ENCODE peak calls at places on chromosomes 13 and 19, in eight cellular contexts. R, Z, P, D, M, Q, C and I are unnamed samples.

GRCh38 chr19:6590458-6591319 is at the start of gene CD70:
- DNase-seq in R (peak; percentile 78), Z (no peak), C (peak; percentile 48), D (no peak), M (no peak), Q (no peak), P (no peak), I (no peak)

GRCh38 chr19:18886972-18887371 is 9.0 kb downstream of the CERS1 start:
- DNase-seq in R (no peak), P (no peak), Z (no peak), C (no peak), Q (no peak), M (no peak), D (no peak), I (no peak)

GRCh38 chr19:54252243-54252642 is 4.8 kb downstream of the LILRB5 start:
- DNase-seq in Q (no peak), C (no peak), Z (no peak), R (no peak), M (no peak), P (no peak), D (no peak), I (no peak)

GRCh38 chr19:11155373-11156120 is at the start of gene SPC24:
- DNase-seq in Z (peak; percentile 98), C (peak; percentile 89), D (peak; percentile 99), M (peak; percentile 95), P (peak; percentile 82), R (peak; percentile 98), Q (peak; percentile 97), I (peak; percentile 96)

GRCh38 chr19:22256856-22257255 is 29.4 kb upstream of the ZNF729 start:
- DNase-seq in Q (no peak), M (no peak), C (no peak), P (no peak), R (no peak), Z (no peak), D (no peak), I (no peak)

GRCh38 chr19:34317311-34317927 is 47.6 kb upstream of the GPI start:
- DNase-seq in Q (no peak), Z (no peak), C (no peak), D (no peak), R (no peak), P (no peak), M (no peak), I (no peak)

GRCh38 chr19:18666304-18666703 is 17.2 kb upstream of the CRTC1 start:
- DNase-seq in R (no peak), M (no peak), Z (no peak), D (no peak), P (no peak), C (no peak), Q (no peak), I (no peak)

GRCh38 chr19:16326401-16327130 is 1.9 kb downstream of the KLF2 start:
- DNase-seq in D (no peak), P (no peak), Q (no peak), Z (no peak), R (peak; percentile 82), M (no peak), C (peak; percentile 32), I (no peak)

GRCh38 chr19:41774515-41774980 is 19.2 kb downstream of the CEACAM6 start:
- DNase-seq in Z (no peak), C (peak; percentile 42), R (no peak), M (peak; percentile 73), P (no peak), D (peak; percentile 96), Q (peak; percentile 96), I (no peak)

GRCh38 chr13:43154839-43155238 is 131.5 kb downstream of the DNAJC15 start:
- DNase-seq in Q (no peak), D (no peak), M (no peak), Z (no peak), C (no peak), R (no peak), P (no peak), I (no peak)